ENCODE peak calls at places on chromosomes 5 and 9, in four cellular contexts. One of them, this sample, is unnamed.

GRCh38 chr5:54528633-54529032 is 11.1 kb downstream of the SNX18 start:
- DNase-seq in iPS DF 6.9: no peak
- DNase-seq in GM23248: no peak
- DNase-seq in dermis blood vessel endothelial cell: no peak
- DNase-seq in this sample: no peak

GRCh38 chr5:89728750-89729149 is 680.8 kb downstream of the CETN3 start:
- DNase-seq in iPS DF 6.9: no peak
- DNase-seq in GM23248: peak
- DNase-seq in dermis blood vessel endothelial cell: no peak
- DNase-seq in this sample: no peak

GRCh38 chr9:21334603-21334968 is 618 bp downstream of the KLHL9 start:
- DNase-seq in GM23248: peak
- DNase-seq in iPS DF 6.9: no peak
- DNase-seq in dermis blood vessel endothelial cell: peak
- DNase-seq in this sample: no peak

GRCh38 chr9:18688581-18688980 is 214.6 kb downstream of the ADAMTSL1 start:
- DNase-seq in iPS DF 6.9: no peak
- DNase-seq in dermis blood vessel endothelial cell: no peak
- DNase-seq in GM23248: peak
- DNase-seq in this sample: no peak

GRCh38 chr9:31140316-31140715 is 1244.1 kb upstream of the ACO1 start:
- DNase-seq in GM23248: peak
- DNase-seq in iPS DF 6.9: no peak
- DNase-seq in dermis blood vessel endothelial cell: peak
- DNase-seq in this sample: no peak

GRCh38 chr5:171893290-171893890 is 107.8 kb downstream of the SMIM23 start:
- DNase-seq in GM23248: peak
- DNase-seq in iPS DF 6.9: no peak
- DNase-seq in dermis blood vessel endothelial cell: no peak
- DNase-seq in this sample: no peak

GRCh38 chr9:108511200-108511756 is 344.5 kb downstream of the ACTL7B start:
- DNase-seq in iPS DF 6.9: no peak
- DNase-seq in GM23248: peak
- DNase-seq in dermis blood vessel endothelial cell: no peak
- DNase-seq in this sample: no peak

GRCh38 chr9:136107953-136108647 is 10.6 kb downstream of the TMEM250 start:
- DNase-seq in iPS DF 6.9: no peak
- DNase-seq in dermis blood vessel endothelial cell: no peak
- DNase-seq in GM23248: peak
- DNase-seq in this sample: no peak

GRCh38 chr9:134136117-134136996 is 475 bp downstream of the WDR5 start:
- DNase-seq in GM23248: peak
- DNase-seq in dermis blood vessel endothelial cell: peak
- DNase-seq in iPS DF 6.9: no peak
- DNase-seq in this sample: no peak

GRCh38 chr9:136629879-136630661 is 32.6 kb upstream of the EGFL7 start:
- DNase-seq in GM23248: peak
- DNase-seq in iPS DF 6.9: no peak
- DNase-seq in dermis blood vessel endothelial cell: peak
- DNase-seq in this sample: no peak

GRCh38 chr9:36275060-36275459 is 16.8 kb upstream of the GNE start:
- DNase-seq in GM23248: no peak
- DNase-seq in iPS DF 6.9: no peak
- DNase-seq in dermis blood vessel endothelial cell: no peak
- DNase-seq in this sample: no peak

GRCh38 chr5:56145511-56145910 is 87.6 kb downstream of the ANKRD55 start:
- DNase-seq in GM23248: no peak
- DNase-seq in iPS DF 6.9: no peak
- DNase-seq in dermis blood vessel endothelial cell: no peak
- DNase-seq in this sample: no peak